ENCODE peak calls at places on chromosomes 2 and 18, in ten cellular contexts. G is left colon; D is Calu3; S is stimulated activated CD8-positive, alpha-beta memory T cell treated with anti-CD3 and anti-CD28 coated beads, Interleukin-2, amount 100 ng/mL, for 48 hours; B is ascending aorta; P is left lung; H is fibroblast of pulmonary artery; T is activated CD8-positive, alpha-beta memory T cell treated with anti-CD3 and anti-CD28 coated beads, Interleukin-2, amount 10 ng/mL, durations not matched to agents 7 days and 5 days; V is mesenchymal stem cell; K is AG04450. X is an unnamed sample.
A peak's percentile ranks its signal among the peaks of the same experiment; 100 is the strongest.

GRCh38 chr2:46865181-46865970 is 50.2 kb downstream of the MCFD2 start:
- DNase-seq in T (no peak), P (no peak), K (no peak), G (peak; percentile 66), V (no peak), B (no peak), D (no peak), S (no peak), H (no peak), X (no peak)

GRCh38 chr2:177929662-177930522 is 142.7 kb downstream of the PDE11A start:
- DNase-seq in V (no peak), T (no peak), D (no peak), G (no peak), K (no peak), H (no peak), S (no peak), P (no peak), B (no peak), X (no peak)

GRCh38 chr2:126531029-126531428 is 124.9 kb upstream of the GYPC start:
- DNase-seq in G (no peak), K (no peak), V (no peak), T (no peak), H (no peak), P (no peak), D (no peak), B (no peak), S (no peak), X (no peak)

GRCh38 chr2:62222674-62223073 is 26.8 kb downstream of the B3GNT2 start:
- DNase-seq in V (no peak), G (no peak), T (peak; percentile 50), K (no peak), H (no peak), P (no peak), S (no peak), B (no peak), D (no peak), X (no peak)

GRCh38 chr2:61357681-61358080 is 113.2 kb downstream of the USP34 start:
- DNase-seq in G (no peak), P (no peak), S (no peak), T (no peak), B (no peak), D (no peak), K (no peak), V (peak; percentile 19), H (peak; percentile 24), X (no peak)

GRCh38 chr2:30373881-30374302 is 73.2 kb upstream of the LCLAT1 start:
- DNase-seq in B (no peak), K (no peak), S (no peak), D (no peak), H (peak; percentile 38), G (no peak), P (no peak), V (peak; percentile 79), T (no peak), X (peak; percentile 87)

GRCh38 chr2:223508372-223508771 is 93.8 kb downstream of the SCG2 start:
- DNase-seq in B (no peak), P (no peak), D (no peak), S (no peak), H (no peak), K (no peak), V (no peak), T (no peak), G (no peak), X (peak; percentile 74)

GRCh38 chr2:205220559-205220958 is 461.7 kb upstream of the NRP2 start:
- DNase-seq in G (no peak), S (no peak), K (no peak), T (no peak), D (no peak), B (no peak), P (no peak), H (no peak), V (no peak), X (no peak)

GRCh38 chr2:74006424-74006823 is 21.7 kb downstream of the TET3 start:
- DNase-seq in P (no peak), V (no peak), S (no peak), T (no peak), D (no peak), G (no peak), K (no peak), B (no peak), H (no peak), X (no peak)

GRCh38 chr2:56100791-56101312 is 82.9 kb upstream of the CCDC85A start:
- DNase-seq in P (no peak), T (no peak), G (no peak), V (no peak), S (no peak), H (no peak), K (no peak), D (no peak), B (no peak), X (no peak)

GRCh38 chr2:215653344-215654015 is 217.6 kb upstream of the FN1 start:
- DNase-seq in K (peak; percentile 8), B (no peak), S (no peak), T (no peak), P (no peak), H (peak; percentile 35), G (no peak), V (peak; percentile 25), D (no peak), X (peak; percentile 81)

GRCh38 chr2:161913865-161914264 is 160.2 kb downstream of the DPP4 start:
- DNase-seq in T (no peak), B (no peak), D (no peak), G (no peak), H (peak; percentile 49), S (no peak), V (peak; percentile 42), P (no peak), K (no peak), X (peak; percentile 20)

GRCh38 chr2:98140210-98140609 is 53.2 kb downstream of the VWA3B start:
- DNase-seq in D (no peak), S (no peak), B (no peak), K (no peak), H (peak; percentile 3), G (no peak), T (no peak), V (no peak), P (no peak), X (no peak)

GRCh38 chr2:39512434-39512935 is 75.4 kb upstream of the MAP4K3 start:
- DNase-seq in V (no peak), G (peak; percentile 32), D (no peak), P (no peak), K (no peak), T (no peak), S (no peak), B (no peak), H (no peak), X (no peak)

GRCh38 chr2:58866040-58866439 is 624.9 kb upstream of the FANCL start:
- DNase-seq in H (no peak), G (no peak), S (no peak), B (no peak), V (no peak), K (no peak), D (no peak), P (no peak), T (no peak), X (no peak)

GRCh38 chr2:204264746-204265145 is 280.5 kb upstream of the PARD3B start:
- DNase-seq in G (no peak), H (no peak), P (no peak), K (no peak), D (no peak), B (no peak), S (no peak), T (no peak), V (no peak), X (no peak)

GRCh38 chr18:13431886-13432285 is 213.3 kb downstream of the LDLRAD4 start:
- DNase-seq in D (no peak), H (no peak), G (no peak), B (no peak), P (no peak), K (no peak), V (no peak), S (no peak), T (no peak), X (no peak)

GRCh38 chr18:79637181-79637920 is 42.3 kb upstream of the CTDP1 start:
- DNase-seq in V (no peak), D (no peak), S (no peak), T (peak; percentile 23), K (no peak), B (no peak), P (peak; percentile 70), G (no peak), H (no peak), X (no peak)

GRCh38 chr2:57434429-57434828 is 612.2 kb upstream of the VRK2 start:
- DNase-seq in T (no peak), D (no peak), K (no peak), B (no peak), S (no peak), P (no peak), H (no peak), G (no peak), V (no peak), X (no peak)

GRCh38 chr2:26623541-26624497 is 17.3 kb downstream of the CIB4 start:
- DNase-seq in V (peak; percentile 86), H (peak; percentile 31), B (no peak), T (no peak), S (no peak), P (peak; percentile 53), D (no peak), K (no peak), G (peak; percentile 16), X (peak; percentile 45)

GRCh38 chr18:54905629-54906028 is 53.6 kb downstream of the CCDC68 start:
- DNase-seq in V (no peak), K (no peak), B (no peak), P (no peak), G (no peak), T (no peak), D (no peak), S (no peak), H (no peak), X (no peak)

GRCh38 chr2:237487496-237487895 is 445 bp downstream of the MLPH start:
- DNase-seq in G (no peak), K (no peak), V (no peak), P (no peak), B (no peak), S (no peak), T (no peak), D (no peak), H (no peak), X (no peak)

GRCh38 chr2:236573066-236573929 is 3.7 kb downstream of the ACKR3 start:
- DNase-seq in H (no peak), V (no peak), B (no peak), D (no peak), T (no peak), K (no peak), P (no peak), S (no peak), G (no peak), X (no peak)

GRCh38 chr2:20450201-20451108 is 3.6 kb downstream of the RHOB start:
- DNase-seq in B (no peak), V (peak; percentile 89), T (no peak), P (no peak), G (peak; percentile 39), H (peak; percentile 92), S (no peak), K (peak; percentile 45), D (peak; percentile 53), X (peak; percentile 91)